ENCODE peak calls at places on chromosomes 1 and 21, in four cellular contexts. O is HT-29, I is body of pancreas, C is KBM-7. B is an unnamed sample.

GRCh38 chr1:56477164-56478111 is 101.9 kb downstream of the PLPP3 start:
- DNase-seq in O (no peak), I (peak; percentile 68), C (no peak), B (peak; percentile 85)

GRCh38 chr1:33634806-33635205 is 162.4 kb downstream of the ZSCAN20 start:
- DNase-seq in O (peak; percentile 40), I (peak; percentile 68), C (peak; percentile 37), B (peak; percentile 14)

GRCh38 chr1:225428879-225429455 is 1.1 kb upstream of the LBR start:
- DNase-seq in O (peak; percentile 72), I (no peak), C (peak; percentile 90), B (no peak)

GRCh38 chr1:222276062-222276461 is 271.8 kb downstream of the HHIPL2 start:
- DNase-seq in O (no peak), I (peak; percentile 50), C (no peak), B (no peak)

GRCh38 chr1:14765773-14766172 is 167.3 kb downstream of the KAZN start:
- DNase-seq in O (no peak), I (no peak), C (no peak), B (no peak)

GRCh38 chr1:32639489-32640075 is 10.8 kb downstream of the ZBTB8OS start:
- DNase-seq in O (no peak), I (no peak), C (no peak), B (no peak)

GRCh38 chr21:45306832-45307571 is 19.3 kb upstream of the POFUT2 start:
- DNase-seq in O (no peak), I (peak; percentile 77), C (no peak), B (peak; percentile 75)

GRCh38 chr21:34022557-34023335 is 50.6 kb upstream of the MRPS6 start:
- DNase-seq in O (peak; percentile 47), I (no peak), C (peak; percentile 76), B (no peak)

GRCh38 chr1:220690140-220691038 is at the start of gene C1orf115:
- DNase-seq in O (peak; percentile 81), I (peak; percentile 92), C (peak; percentile 81), B (peak; percentile 68)

GRCh38 chr21:45396620-45396995 is 8.4 kb upstream of the COL18A1 start:
- DNase-seq in O (no peak), I (peak; percentile 3), C (no peak), B (no peak)

GRCh38 chr1:35377553-35377952 is 109.0 kb downstream of the ZMYM4 start:
- DNase-seq in O (no peak), I (no peak), C (no peak), B (no peak)

GRCh38 chr21:43925096-43925481 is 60.1 kb downstream of the AGPAT3 start:
- DNase-seq in O (peak; percentile 50), I (no peak), C (no peak), B (no peak)

GRCh38 chr1:62438163-62438562 is 1.3 kb downstream of the USP1 start:
- DNase-seq in O (peak; percentile 56), I (no peak), C (peak; percentile 48), B (no peak)

GRCh38 chr1:38026592-38027200 is 14.2 kb downstream of the UTP11 start:
- DNase-seq in O (peak; percentile 87), I (peak; percentile 74), C (peak; percentile 68), B (no peak)

GRCh38 chr1:29515188-29515955 is 279.1 kb downstream of the PTPRU start:
- DNase-seq in O (no peak), I (no peak), C (no peak), B (no peak)

GRCh38 chr1:153394391-153394790 is 3.5 kb upstream of the S100A8 start:
- DNase-seq in O (no peak), I (no peak), C (no peak), B (no peak)

GRCh38 chr1:94329986-94330385 is 88.2 kb upstream of the ABCD3 start:
- DNase-seq in O (peak; percentile 56), I (no peak), C (peak; percentile 16), B (peak; percentile 67)

GRCh38 chr1:199029855-199030254 is 391.0 kb downstream of the PTPRC start:
- DNase-seq in O (no peak), I (no peak), C (no peak), B (no peak)

GRCh38 chr1:59520759-59521442 is 224.0 kb downstream of the FGGY start:
- DNase-seq in O (no peak), I (no peak), C (no peak), B (no peak)

GRCh38 chr1:10509823-10510509 is 35.2 kb downstream of the PEX14 start:
- DNase-seq in O (no peak), I (no peak), C (no peak), B (no peak)

B was measured in HepG2.